ENCODE peak calls at places on chromosome 7, in nine cellular contexts. X is astrocyte of the spinal cord, C is mucosa of descending colon, Q is GM06990, V is AG10803, W is choroid plexus epithelial cell, R is lower lobe of right lung, S is pancreas, T is Peyer's patch. U is an unnamed sample.
A peak's percentile ranks its signal among the peaks of the same experiment; 100 is the strongest.

GRCh38 chr7:156386097-156386496 is 254.5 kb upstream of the RNF32 start:
- DNase-seq in S (no peak), C (no peak), R (no peak), W (no peak), T (no peak), V (no peak), X (no peak), Q (no peak), U (no peak)

GRCh38 chr7:38410056-38410455 is 136.6 kb upstream of the TARP start:
- DNase-seq in X (no peak), R (no peak), Q (no peak), W (no peak), T (no peak), C (no peak), S (no peak), V (no peak), U (no peak)

GRCh38 chr7:70035509-70035908 is 437.2 kb downstream of the AUTS2 start:
- DNase-seq in R (no peak), T (no peak), C (no peak), W (no peak), S (no peak), Q (no peak), V (no peak), X (no peak), U (no peak)

GRCh38 chr7:151628846-151629604 is 109.3 kb upstream of the RHEB start:
- DNase-seq in V (no peak), C (no peak), Q (no peak), X (no peak), T (no peak), R (no peak), S (no peak), W (no peak), U (no peak)

GRCh38 chr7:149001427-149002068 is 26.8 kb downstream of the PDIA4 start:
- DNase-seq in R (no peak), C (no peak), Q (no peak), X (no peak), T (no peak), S (no peak), V (no peak), W (no peak), U (no peak)

GRCh38 chr7:131219277-131220041 is 108.2 kb upstream of the MKLN1 start:
- DNase-seq in Q (peak; percentile 43), C (no peak), W (no peak), R (peak; percentile 62), V (no peak), T (peak; percentile 32), X (no peak), S (peak; percentile 29), U (peak; percentile 36)

GRCh38 chr7:29873644-29874294 is 67.5 kb downstream of the WIPF3 start:
- DNase-seq in T (no peak), W (no peak), Q (no peak), X (no peak), V (no peak), S (no peak), C (no peak), R (no peak), U (no peak)

GRCh38 chr7:12062062-12062461 is 149.0 kb upstream of the TMEM106B start:
- DNase-seq in S (no peak), Q (no peak), X (no peak), C (no peak), T (no peak), W (peak; percentile 14), R (no peak), V (no peak), U (peak; percentile 8)

GRCh38 chr7:51017576-51018535 is 235.2 kb upstream of the GRB10 start:
- DNase-seq in T (no peak), Q (no peak), V (no peak), X (no peak), C (no peak), S (no peak), W (no peak), R (no peak), U (no peak)

GRCh38 chr7:131072505-131073091 is 255.1 kb upstream of the MKLN1 start:
- DNase-seq in T (no peak), V (peak; percentile 43), W (peak; percentile 50), C (no peak), X (peak; percentile 38), R (no peak), S (no peak), Q (no peak), U (peak; percentile 21)

GRCh38 chr7:148587076-148587475 is 3.5 kb upstream of the C7orf33 start:
- DNase-seq in S (no peak), R (no peak), W (no peak), Q (no peak), C (no peak), X (no peak), V (no peak), T (no peak), U (no peak)

GRCh38 chr7:85773116-85773783 is 586.4 kb upstream of the SEMA3D start:
- DNase-seq in C (no peak), W (peak; percentile 80), R (no peak), Q (no peak), S (no peak), V (peak; percentile 88), T (no peak), X (peak; percentile 71), U (no peak)

GRCh38 chr7:149004405-149005370 is 23.6 kb downstream of the PDIA4 start:
- DNase-seq in R (no peak), W (peak; percentile 50), X (peak; percentile 19), C (no peak), V (no peak), Q (no peak), S (no peak), T (no peak), U (no peak)

GRCh38 chr7:112411186-112411795 is 39.0 kb upstream of the IFRD1 start:
- DNase-seq in S (peak; percentile 11), C (no peak), R (no peak), X (peak; percentile 56), W (peak; percentile 81), Q (no peak), T (no peak), V (peak; percentile 46), U (no peak)

GRCh38 chr7:83751217-83751616 is 102.3 kb upstream of the SEMA3E start:
- DNase-seq in S (no peak), W (peak; percentile 23), C (no peak), X (peak; percentile 75), R (no peak), T (no peak), Q (no peak), V (no peak), U (no peak)

GRCh38 chr7:152924238-152924637 is 164.7 kb downstream of the ACTR3B start:
- DNase-seq in S (no peak), R (no peak), T (no peak), Q (no peak), C (no peak), X (no peak), W (no peak), V (no peak), U (no peak)

GRCh38 chr7:66493235-66494181 is 135.2 kb upstream of the KCTD7 start:
- DNase-seq in S (peak; percentile 97), W (peak; percentile 98), V (peak; percentile 97), T (peak; percentile 98), Q (peak; percentile 96), C (peak; percentile 98), X (peak; percentile 98), R (peak; percentile 99), U (peak; percentile 98)
- TF ChIP-seq CTCF in S (no peak), W (peak; percentile 33), V (peak; percentile 45), T (peak; percentile 57), Q (peak; percentile 29), C (peak; percentile 22), X (peak; percentile 25), R (peak; percentile 33), U (peak; percentile 28)

DNA sequence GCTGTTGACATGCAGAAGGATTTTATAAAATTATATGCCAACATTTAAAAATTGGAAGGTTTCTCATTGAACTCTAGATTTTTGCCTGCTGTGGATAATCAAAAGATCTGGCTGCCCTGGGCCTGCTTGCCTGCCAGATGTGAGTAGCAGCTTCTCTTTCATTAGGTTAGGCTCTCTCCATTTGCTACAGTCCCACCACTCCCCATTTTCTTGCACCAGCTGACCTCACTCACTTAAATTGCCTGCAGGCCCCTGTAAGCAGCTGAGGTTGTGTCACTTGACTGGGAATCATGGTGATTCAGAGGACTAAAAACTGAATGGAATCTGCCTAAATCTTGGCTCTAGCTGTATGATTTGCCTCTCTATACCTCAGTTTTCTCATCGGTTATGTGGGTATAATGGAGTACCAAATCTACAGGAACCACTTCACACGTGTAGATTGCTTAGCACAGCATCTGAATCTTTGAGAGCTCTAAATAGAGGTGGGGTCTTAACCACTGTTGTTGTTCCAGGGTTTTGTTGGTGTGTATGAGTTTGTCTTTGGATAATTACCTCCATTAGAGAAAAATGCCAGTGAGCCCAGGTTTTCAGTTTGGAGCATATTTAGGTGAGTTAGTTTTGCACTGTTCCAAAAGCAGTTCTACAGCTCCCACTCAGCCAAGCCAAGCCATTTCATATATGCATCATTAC is 18.6 kb upstream of the RAPGEF5 start:
- DNase-seq in C (no peak), X (no peak), S (no peak), R (no peak), V (peak; percentile 57), Q (no peak), W (no peak), T (no peak), U (no peak)
- H3K4me3 ChIP-seq in C (no peak overlapping the region), X (no peak overlapping the region), S (no peak overlapping the region), R (no peak overlapping the region), V (no peak overlapping the region), Q (no peak overlapping the region), W (no peak overlapping the region), T (no peak overlapping the region), U (no peak overlapping the region)

DNA sequence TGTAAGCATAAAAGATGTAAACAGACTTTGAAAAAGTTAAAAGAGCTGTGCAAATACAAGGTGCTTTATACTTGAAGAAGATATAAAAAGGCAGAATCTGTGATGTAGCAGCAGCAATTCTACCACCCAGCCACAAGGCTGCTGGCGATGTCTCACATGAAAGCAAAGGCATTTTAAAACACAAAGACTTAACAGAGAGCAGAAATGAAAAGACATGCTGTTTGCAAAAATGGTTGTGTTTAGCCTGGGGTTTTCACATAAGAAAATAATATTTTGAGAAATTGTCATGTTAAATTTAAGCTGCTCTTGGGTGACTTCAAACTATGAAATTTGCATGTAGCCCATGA is 85.5 kb upstream of the ZNF800 start:
- DNase-seq in C (no peak), Q (no peak), W (peak; percentile 3), X (no peak), V (no peak), T (no peak), R (no peak), S (no peak), U (no peak)
- TF ChIP-seq CTCF in C (no peak), Q (no peak), W (no peak), X (no peak), V (no peak), T (no peak), R (no peak), S (no peak), U (no peak)

GRCh38 chr7:33932832-33933468 is 27.6 kb downstream of the BMPER start:
- DNase-seq in W (peak; percentile 92), V (peak; percentile 96), S (peak; percentile 51), Q (peak; percentile 8), R (peak; percentile 74), T (peak; percentile 46), X (peak; percentile 87), C (peak; percentile 66), U (peak; percentile 63)
- H3K4me3 ChIP-seq in W (peak overlapping the region; percentile 30), V (peak overlapping the region; percentile 14), S (no peak overlapping the region), Q (no peak overlapping the region), R (peak overlapping the region; percentile 4), T (no peak overlapping the region), X (no peak overlapping the region), C (no peak overlapping the region), U (no peak overlapping the region)

DNA sequence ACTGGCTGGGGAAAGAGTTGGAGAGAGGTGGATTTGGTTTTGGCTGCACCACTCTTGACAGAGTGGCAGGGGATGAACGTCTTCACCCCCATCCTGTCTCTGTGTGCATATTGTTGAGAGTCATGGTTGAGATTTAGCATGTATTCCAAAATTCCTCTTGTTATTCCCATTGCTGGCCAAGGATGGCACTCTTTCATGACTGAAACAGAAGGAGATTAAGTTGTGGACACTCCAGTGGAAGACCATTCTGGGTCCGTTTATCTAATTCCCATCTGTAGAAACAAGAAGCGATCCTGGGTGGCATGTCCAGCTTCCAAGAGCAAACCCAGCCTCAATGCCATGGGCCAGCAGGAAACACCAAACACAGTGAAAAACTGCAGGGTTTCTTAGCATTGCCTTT is 469.0 kb upstream of the IGFBP3 start:
- DNase-seq in C (no peak), V (no peak), T (no peak), W (peak; percentile 30), Q (no peak), R (no peak), X (no peak), S (no peak), U (no peak)
- TF ChIP-seq CTCF in C (no peak), V (peak; percentile 34), T (no peak), W (peak; percentile 30), Q (no peak), R (no peak), X (peak; percentile 4), S (no peak), U (no peak)